ENCODE peak calls at places on chromosomes 2 and 18, in four cellular contexts. O, F, X and S are unnamed samples.
A peak's percentile ranks its signal among the peaks of the same experiment; 100 is the strongest.

GRCh38 chr2:118371500-118371899 is 283.2 kb downstream of the INSIG2 start:
- DNase-seq in X (no peak), O (peak; percentile 10), F (no peak), S (no peak)

GRCh38 chr18:987325-988186 is 82.9 kb downstream of the ADCYAP1 start:
- DNase-seq in O (peak; percentile 60), X (no peak), F (no peak), S (no peak)

GRCh38 chr2:120910069-120910468 is 174.4 kb downstream of the GLI2 start:
- DNase-seq in O (no peak), X (no peak), F (no peak), S (no peak)

GRCh38 chr2:95305341-95306058 is 8.4 kb downstream of the KCNIP3 start:
- DNase-seq in F (no peak), O (no peak), X (no peak), S (no peak)

GRCh38 chr2:19901201-19901457 is 654 bp downstream of the TTC32 start:
- DNase-seq in X (no peak), F (no peak), O (no peak), S (no peak)

GRCh38 chr2:216626875-216627245 is 6.4 kb upstream of the IGFBP2 start:
- DNase-seq in X (no peak), O (no peak), F (no peak), S (no peak)

GRCh38 chr18:62715829-62716678 is 713 bp downstream of the PHLPP1 start:
- DNase-seq in X (peak; percentile 31), F (peak; percentile 53), O (peak; percentile 53), S (no peak)

GRCh38 chr2:37568565-37568964 is 102.9 kb downstream of the CDC42EP3 start:
- DNase-seq in O (no peak), F (no peak), X (no peak), S (no peak)

GRCh38 chr18:3649135-3649558 is 199.2 kb downstream of the TGIF1 start:
- DNase-seq in X (no peak), O (no peak), F (no peak), S (no peak)

GRCh38 chr2:229800997-229801754 is 86.8 kb upstream of the DNER start:
- DNase-seq in O (peak; percentile 61), X (peak; percentile 61), F (peak; percentile 20), S (no peak)

GRCh38 chr2:179070895-179071294 is 21.0 kb upstream of the CCDC141 start:
- DNase-seq in O (no peak), X (no peak), F (no peak), S (no peak)

GRCh38 chr2:46365913-46366674 is 68.9 kb downstream of the EPAS1 start:
- DNase-seq in O (peak; percentile 17), F (no peak), X (no peak), S (no peak)